ENCODE peak calls at places on chromosomes 4 and X, in five cellular contexts. One of them, this sample, is unnamed.

GRCh38 chrX:100635989-100636320 is 651 bp downstream of the TSPAN6 start:
- DNase-seq in endodermal cell: no peak
- DNase-seq in hepatocyte: no peak
- DNase-seq in tibial artery: no peak
- DNase-seq in IMR-90: no peak
- DNase-seq in this sample: no peak

GRCh38 chr4:56129431-56129861 is 180.7 kb downstream of the CEP135 start:
- DNase-seq in endodermal cell: peak; percentile 87
- DNase-seq in hepatocyte: peak; percentile 63
- DNase-seq in tibial artery: no peak
- DNase-seq in IMR-90: no peak
- DNase-seq in this sample: peak; percentile 16

GRCh38 chrX:131783555-131784338 is 239.4 kb upstream of the STK26 start:
- DNase-seq in endodermal cell: no peak
- DNase-seq in hepatocyte: no peak
- DNase-seq in tibial artery: no peak
- DNase-seq in IMR-90: peak; percentile 89
- DNase-seq in this sample: no peak

GRCh38 chrX:57573754-57574153 is 18.1 kb upstream of the ZXDB start:
- DNase-seq in endodermal cell: peak; percentile 72
- DNase-seq in hepatocyte: no peak
- DNase-seq in tibial artery: no peak
- DNase-seq in IMR-90: peak; percentile 17
- DNase-seq in this sample: peak; percentile 12

GRCh38 chr4:188550296-188550695 is 411.1 kb downstream of the TRIML1 start:
- DNase-seq in endodermal cell: no peak
- DNase-seq in hepatocyte: no peak
- DNase-seq in tibial artery: no peak
- DNase-seq in IMR-90: peak; percentile 5
- DNase-seq in this sample: no peak

GRCh38 chr4:76383001-76383400 is 37.9 kb downstream of the CCDC158 start:
- DNase-seq in endodermal cell: no peak
- DNase-seq in hepatocyte: no peak
- DNase-seq in tibial artery: no peak
- DNase-seq in IMR-90: no peak
- DNase-seq in this sample: no peak

GRCh38 chr4:100288811-100289529 is 98.7 kb upstream of the DDIT4L start:
- DNase-seq in endodermal cell: no peak
- DNase-seq in hepatocyte: no peak
- DNase-seq in tibial artery: no peak
- DNase-seq in IMR-90: peak; percentile 35
- DNase-seq in this sample: no peak

GRCh38 chr4:38068107-38068506 is 107.9 kb downstream of the PTTG2 start:
- DNase-seq in endodermal cell: no peak
- DNase-seq in hepatocyte: no peak
- DNase-seq in tibial artery: no peak
- DNase-seq in IMR-90: no peak
- DNase-seq in this sample: no peak

GRCh38 chr4:75886104-75886503 is 16.1 kb downstream of the PPEF2 start:
- DNase-seq in endodermal cell: no peak
- DNase-seq in hepatocyte: no peak
- DNase-seq in tibial artery: no peak
- DNase-seq in IMR-90: no peak
- DNase-seq in this sample: no peak

GRCh38 chr4:3485011-3485881 is 22.1 kb downstream of the DOK7 start:
- DNase-seq in endodermal cell: no peak
- DNase-seq in hepatocyte: no peak
- DNase-seq in tibial artery: no peak
- DNase-seq in IMR-90: no peak
- DNase-seq in this sample: no peak
- H3K4me3 ChIP-seq in endodermal cell: no peak overlapping the region
- H3K4me3 ChIP-seq in hepatocyte: no peak overlapping the region
- H3K4me3 ChIP-seq in tibial artery: no peak overlapping the region
- H3K4me3 ChIP-seq in IMR-90: no peak overlapping the region
- H3K4me3 ChIP-seq in this sample: no peak overlapping the region

GRCh38 chrX:99271641-99272040 is 1138.4 kb downstream of the PCDH19 start:
- DNase-seq in endodermal cell: peak; percentile 75
- DNase-seq in hepatocyte: no peak
- DNase-seq in tibial artery: no peak
- DNase-seq in IMR-90: no peak
- DNase-seq in this sample: no peak
- TF ChIP-seq CTCF in endodermal cell: peak; percentile 42
- TF ChIP-seq CTCF in hepatocyte: no peak
- TF ChIP-seq CTCF in tibial artery: no peak
- TF ChIP-seq CTCF in IMR-90: no peak
- TF ChIP-seq CTCF in this sample: no peak

GRCh38 chr4:113960684-113961321 is 18.6 kb downstream of the ARSJ start:
- DNase-seq in endodermal cell: no peak
- DNase-seq in hepatocyte: no peak
- DNase-seq in tibial artery: no peak
- DNase-seq in IMR-90: no peak
- DNase-seq in this sample: no peak
- H3K4me1 ChIP-seq in endodermal cell: no peaks in the 10 kb centered on the region
- H3K4me1 ChIP-seq in hepatocyte: peaks cover 31% of the 10 kb centered on the region
- H3K4me1 ChIP-seq in tibial artery: peaks cover 34% of the 10 kb centered on the region
- H3K4me1 ChIP-seq in IMR-90: peaks cover 13% of the 10 kb centered on the region
- H3K4me1 ChIP-seq in this sample: peaks cover 11% of the 10 kb centered on the region

DNA sequence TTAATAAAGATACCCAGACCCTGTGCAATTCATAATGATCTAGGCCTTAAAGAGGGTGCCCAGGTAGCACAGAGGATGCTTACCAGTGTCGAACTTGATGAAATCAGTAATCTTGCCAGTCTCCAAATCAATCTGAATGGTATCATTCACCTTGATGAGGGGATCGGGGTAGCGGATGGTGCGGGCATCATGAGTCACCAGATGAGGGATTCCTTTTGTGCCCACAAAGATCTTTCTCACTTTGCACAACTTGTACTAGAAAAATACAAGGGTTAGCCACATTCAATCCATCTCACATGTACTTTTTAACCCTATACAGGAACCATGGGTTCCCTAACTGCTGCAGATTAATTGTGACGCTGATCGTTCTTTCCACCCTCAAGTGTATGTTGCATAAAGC is 3.3 kb downstream of the RPS4X start:
- DNase-seq in endodermal cell: no peak
- DNase-seq in hepatocyte: no peak
- DNase-seq in tibial artery: no peak
- DNase-seq in IMR-90: no peak
- DNase-seq in this sample: no peak
- H3K4me3 ChIP-seq in endodermal cell: peak overlapping the region; percentile 99
- H3K4me3 ChIP-seq in hepatocyte: no peak overlapping the region
- H3K4me3 ChIP-seq in tibial artery: no peak overlapping the region
- H3K4me3 ChIP-seq in IMR-90: no peak overlapping the region
- H3K4me3 ChIP-seq in this sample: no peak overlapping the region

GRCh38 chr4:107579099-107579498 is 140.9 kb downstream of the PAPSS1 start:
- DNase-seq in endodermal cell: no peak
- DNase-seq in hepatocyte: no peak
- DNase-seq in tibial artery: no peak
- DNase-seq in IMR-90: no peak
- DNase-seq in this sample: no peak
- TF ChIP-seq CTCF in endodermal cell: peak; percentile 42
- TF ChIP-seq CTCF in hepatocyte: no peak
- TF ChIP-seq CTCF in tibial artery: no peak
- TF ChIP-seq CTCF in IMR-90: no peak
- TF ChIP-seq CTCF in this sample: no peak

GRCh38 chrX:54213603-54214002 is 30.5 kb upstream of the FAM120C start:
- DNase-seq in endodermal cell: no peak
- DNase-seq in hepatocyte: no peak
- DNase-seq in tibial artery: no peak
- DNase-seq in IMR-90: no peak
- DNase-seq in this sample: no peak

GRCh38 chrX:54208531-54208930 is 25.5 kb upstream of the FAM120C start:
- DNase-seq in endodermal cell: no peak
- DNase-seq in hepatocyte: no peak
- DNase-seq in tibial artery: no peak
- DNase-seq in IMR-90: peak; percentile 63
- DNase-seq in this sample: no peak
- H3K4me1 ChIP-seq in endodermal cell: no peaks in the 10 kb centered on the region
- H3K4me1 ChIP-seq in hepatocyte: no peaks in the 10 kb centered on the region
- H3K4me1 ChIP-seq in tibial artery: no peaks in the 10 kb centered on the region
- H3K4me1 ChIP-seq in IMR-90: no peaks in the 10 kb centered on the region
- H3K4me1 ChIP-seq in this sample: no peaks in the 10 kb centered on the region

DNA sequence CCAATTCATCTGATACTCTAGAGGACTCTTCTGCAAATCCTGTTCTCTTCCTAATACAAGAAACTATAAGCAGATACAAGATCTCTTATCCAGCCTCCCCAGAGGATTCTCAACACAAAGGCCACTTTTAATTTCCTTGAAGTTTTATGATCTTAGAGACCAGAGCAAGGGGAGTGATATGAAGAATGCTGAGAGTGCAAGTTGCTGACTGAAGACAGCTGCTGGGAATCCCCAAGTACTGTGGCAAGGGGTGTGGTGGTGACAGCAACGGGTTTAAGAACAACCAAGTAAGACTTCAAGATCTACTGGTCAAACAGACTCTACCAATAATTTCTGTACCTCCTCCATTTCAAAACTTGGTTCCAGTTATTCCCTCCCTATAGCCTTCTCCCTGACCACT is 7.0 kb downstream of the AMMECR1 start:
- DNase-seq in endodermal cell: no peak
- DNase-seq in hepatocyte: peak; percentile 6
- DNase-seq in tibial artery: no peak
- DNase-seq in IMR-90: no peak
- DNase-seq in this sample: no peak
- H3K4me3 ChIP-seq in endodermal cell: peak overlapping the region; percentile 53
- H3K4me3 ChIP-seq in hepatocyte: no peak overlapping the region
- H3K4me3 ChIP-seq in tibial artery: no peak overlapping the region
- H3K4me3 ChIP-seq in IMR-90: no peak overlapping the region
- H3K4me3 ChIP-seq in this sample: no peak overlapping the region

GRCh38 chr4:116183241-116183640 is 902.1 kb downstream of the TRAM1L1 start:
- DNase-seq in endodermal cell: no peak
- DNase-seq in hepatocyte: no peak
- DNase-seq in tibial artery: no peak
- DNase-seq in IMR-90: no peak
- DNase-seq in this sample: no peak

GRCh38 chr4:116180056-116180690 is 905.2 kb downstream of the TRAM1L1 start:
- DNase-seq in endodermal cell: no peak
- DNase-seq in hepatocyte: peak; percentile 7
- DNase-seq in tibial artery: no peak
- DNase-seq in IMR-90: no peak
- DNase-seq in this sample: no peak
- TF ChIP-seq CTCF in endodermal cell: peak; percentile 75
- TF ChIP-seq CTCF in hepatocyte: peak; percentile 67
- TF ChIP-seq CTCF in tibial artery: no peak
- TF ChIP-seq CTCF in IMR-90: no peak
- TF ChIP-seq CTCF in this sample: no peak

This sample was measured in body of pancreas.